ENCODE peak calls at places on chromosomes 12 and 14, in seven cellular contexts. One of them, this sample, is unnamed.

GRCh38 chr14:63220526-63220925 is 16.3 kb downstream of the RHOJ start:
- DNase-seq in HL-60: no peak
- DNase-seq in transverse colon: no peak
- DNase-seq in HCT116: no peak
- DNase-seq in A549: no peak
- DNase-seq in ovary: no peak
- DNase-seq in left lung: no peak
- DNase-seq in this sample: no peak

GRCh38 chr12:24297516-24297915 is 348.0 kb upstream of the SOX5 start:
- DNase-seq in A549: no peak
- DNase-seq in ovary: no peak
- DNase-seq in transverse colon: no peak
- DNase-seq in HL-60: no peak
- DNase-seq in HCT116: no peak
- DNase-seq in left lung: no peak
- DNase-seq in this sample: no peak

GRCh38 chr12:106113042-106113441 is 25.7 kb downstream of the NUAK1 start:
- DNase-seq in ovary: no peak
- DNase-seq in transverse colon: no peak
- DNase-seq in HCT116: peak; percentile 19
- DNase-seq in left lung: no peak
- DNase-seq in HL-60: no peak
- DNase-seq in A549: no peak
- DNase-seq in this sample: no peak

GRCh38 chr12:32051511-32052299 is 54.9 kb upstream of the BICD1 start:
- DNase-seq in HL-60: peak; percentile 2
- DNase-seq in left lung: no peak
- DNase-seq in A549: peak; percentile 62
- DNase-seq in HCT116: peak; percentile 48
- DNase-seq in ovary: no peak
- DNase-seq in transverse colon: no peak
- DNase-seq in this sample: peak; percentile 83

GRCh38 chr14:64755661-64756265 is 51.5 kb downstream of the PLEKHG3 start:
- DNase-seq in transverse colon: peak; percentile 81
- DNase-seq in left lung: no peak
- DNase-seq in HL-60: peak; percentile 55
- DNase-seq in HCT116: no peak
- DNase-seq in A549: no peak
- DNase-seq in ovary: no peak
- DNase-seq in this sample: peak; percentile 86

GRCh38 chr12:132284618-132285310 is 44.6 kb downstream of the GALNT9 start:
- DNase-seq in A549: peak; percentile 51
- DNase-seq in HCT116: no peak
- DNase-seq in HL-60: no peak
- DNase-seq in ovary: no peak
- DNase-seq in transverse colon: no peak
- DNase-seq in left lung: peak; percentile 77
- DNase-seq in this sample: peak; percentile 92

GRCh38 chr12:110577717-110578521 is 5.2 kb downstream of the PPTC7 start:
- DNase-seq in ovary: no peak
- DNase-seq in left lung: no peak
- DNase-seq in transverse colon: peak; percentile 42
- DNase-seq in A549: peak; percentile 55
- DNase-seq in HL-60: peak; percentile 69
- DNase-seq in HCT116: peak; percentile 97
- DNase-seq in this sample: peak; percentile 85

GRCh38 chr12:3421191-3421590 is 69.8 kb upstream of the PRMT8 start:
- DNase-seq in HCT116: no peak
- DNase-seq in transverse colon: no peak
- DNase-seq in left lung: no peak
- DNase-seq in ovary: no peak
- DNase-seq in A549: no peak
- DNase-seq in HL-60: no peak
- DNase-seq in this sample: no peak

GRCh38 chr12:26791328-26791791 is 41.6 kb downstream of the ITPR2 start:
- DNase-seq in HL-60: peak; percentile 30
- DNase-seq in transverse colon: no peak
- DNase-seq in left lung: no peak
- DNase-seq in A549: no peak
- DNase-seq in ovary: no peak
- DNase-seq in HCT116: no peak
- DNase-seq in this sample: no peak

GRCh38 chr14:101082436-101083384 is 179.2 kb upstream of the RTL1 start:
- DNase-seq in HCT116: no peak
- DNase-seq in HL-60: no peak
- DNase-seq in A549: no peak
- DNase-seq in ovary: no peak
- DNase-seq in left lung: peak; percentile 41
- DNase-seq in transverse colon: no peak
- DNase-seq in this sample: no peak

GRCh38 chr12:107801150-107801549 is 26.6 kb downstream of the ASCL4 start:
- DNase-seq in transverse colon: no peak
- DNase-seq in left lung: no peak
- DNase-seq in A549: no peak
- DNase-seq in HL-60: no peak
- DNase-seq in HCT116: no peak
- DNase-seq in ovary: no peak
- DNase-seq in this sample: no peak

GRCh38 chr14:53331247-53331646 is 178.1 kb upstream of the DDHD1 start:
- DNase-seq in left lung: no peak
- DNase-seq in A549: no peak
- DNase-seq in HL-60: no peak
- DNase-seq in ovary: no peak
- DNase-seq in transverse colon: no peak
- DNase-seq in HCT116: no peak
- DNase-seq in this sample: peak; percentile 36

GRCh38 chr14:100440207-100440631 is 117.1 kb downstream of the SLC25A47 start:
- DNase-seq in transverse colon: peak; percentile 82
- DNase-seq in HL-60: peak; percentile 58
- DNase-seq in HCT116: no peak
- DNase-seq in ovary: peak; percentile 78
- DNase-seq in left lung: peak; percentile 88
- DNase-seq in A549: peak; percentile 89
- DNase-seq in this sample: peak; percentile 95

GRCh38 chr14:77039285-77040058 is 11.0 kb upstream of the IRF2BPL start:
- DNase-seq in HL-60: no peak
- DNase-seq in HCT116: no peak
- DNase-seq in left lung: no peak
- DNase-seq in A549: no peak
- DNase-seq in transverse colon: peak; percentile 39
- DNase-seq in ovary: no peak
- DNase-seq in this sample: no peak

GRCh38 chr14:101132051-101132541 is 228.6 kb upstream of the RTL1 start:
- DNase-seq in HL-60: no peak
- DNase-seq in left lung: peak; percentile 60
- DNase-seq in A549: no peak
- DNase-seq in ovary: peak; percentile 29
- DNase-seq in HCT116: no peak
- DNase-seq in transverse colon: no peak
- DNase-seq in this sample: no peak

GRCh38 chr12:79482921-79483320 is 207.8 kb downstream of the PAWR start:
- DNase-seq in ovary: no peak
- DNase-seq in A549: no peak
- DNase-seq in HL-60: no peak
- DNase-seq in left lung: no peak
- DNase-seq in transverse colon: no peak
- DNase-seq in HCT116: no peak
- DNase-seq in this sample: no peak

GRCh38 chr12:79482323-79482722 is 208.4 kb downstream of the PAWR start:
- DNase-seq in ovary: no peak
- DNase-seq in HL-60: no peak
- DNase-seq in transverse colon: no peak
- DNase-seq in A549: no peak
- DNase-seq in HCT116: no peak
- DNase-seq in left lung: no peak
- DNase-seq in this sample: no peak

GRCh38 chr12:79487386-79488110 is 203.2 kb downstream of the PAWR start:
- DNase-seq in A549: no peak
- DNase-seq in HL-60: no peak
- DNase-seq in left lung: no peak
- DNase-seq in ovary: no peak
- DNase-seq in transverse colon: no peak
- DNase-seq in HCT116: no peak
- DNase-seq in this sample: no peak
- H3K27ac ChIP-seq in A549: no peak overlapping the region
- H3K27ac ChIP-seq in HL-60: no peak overlapping the region
- H3K27ac ChIP-seq in left lung: no peak overlapping the region
- H3K27ac ChIP-seq in ovary: no peak overlapping the region
- H3K27ac ChIP-seq in transverse colon: no peak overlapping the region
- H3K27ac ChIP-seq in HCT116: no peak overlapping the region
- H3K27ac ChIP-seq in this sample: no peak overlapping the region

DNA sequence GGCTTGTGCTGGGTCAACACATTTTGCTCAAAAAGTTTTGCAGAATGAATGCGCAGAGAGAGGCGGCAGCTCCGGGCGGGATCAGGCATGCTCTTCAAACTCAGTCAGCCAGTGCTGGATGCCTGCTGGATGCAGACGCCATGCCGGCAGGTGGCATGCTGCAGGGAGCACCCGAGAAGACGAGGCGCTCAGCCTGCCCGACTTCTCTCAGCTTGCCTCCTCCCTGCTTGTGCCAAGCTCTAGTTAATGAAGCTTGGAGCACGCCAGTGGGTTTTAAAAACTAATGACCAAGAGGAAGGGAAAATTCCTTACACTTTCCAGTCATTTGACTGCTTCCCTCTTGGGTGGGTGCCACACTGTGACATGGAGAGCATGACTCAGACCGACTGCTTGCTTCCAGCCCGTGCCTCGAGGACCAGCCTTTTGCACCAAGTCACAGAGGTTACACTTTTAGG is 39.8 kb downstream of the SLC24A4 start:
- DNase-seq in left lung: no peak
- DNase-seq in ovary: no peak
- DNase-seq in HCT116: no peak
- DNase-seq in A549: peak; percentile 32
- DNase-seq in transverse colon: peak; percentile 18
- DNase-seq in HL-60: no peak
- DNase-seq in this sample: no peak
- TF ChIP-seq CTCF in left lung: no peak
- TF ChIP-seq CTCF in ovary: no peak
- TF ChIP-seq CTCF in HCT116: no peak
- TF ChIP-seq CTCF in A549: peak; percentile 5
- TF ChIP-seq CTCF in transverse colon: no peak
- TF ChIP-seq CTCF in HL-60: no peak
- TF ChIP-seq CTCF in this sample: no peak

GRCh38 chr12:120902846-120903381 is 1.2 kb downstream of the SPPL3 start:
- DNase-seq in transverse colon: no peak
- DNase-seq in HCT116: no peak
- DNase-seq in HL-60: no peak
- DNase-seq in ovary: no peak
- DNase-seq in left lung: no peak
- DNase-seq in A549: no peak
- DNase-seq in this sample: no peak
- H3K27ac ChIP-seq in transverse colon: peak overlapping the region; percentile 98
- H3K27ac ChIP-seq in HCT116: peak overlapping the region; percentile 85
- H3K27ac ChIP-seq in HL-60: peak overlapping the region; percentile 33
- H3K27ac ChIP-seq in ovary: peak overlapping the region; percentile 79
- H3K27ac ChIP-seq in left lung: peak overlapping the region; percentile 92
- H3K27ac ChIP-seq in A549: peak overlapping the region; percentile 91
- H3K27ac ChIP-seq in this sample: peak overlapping the region; percentile 95

DNA sequence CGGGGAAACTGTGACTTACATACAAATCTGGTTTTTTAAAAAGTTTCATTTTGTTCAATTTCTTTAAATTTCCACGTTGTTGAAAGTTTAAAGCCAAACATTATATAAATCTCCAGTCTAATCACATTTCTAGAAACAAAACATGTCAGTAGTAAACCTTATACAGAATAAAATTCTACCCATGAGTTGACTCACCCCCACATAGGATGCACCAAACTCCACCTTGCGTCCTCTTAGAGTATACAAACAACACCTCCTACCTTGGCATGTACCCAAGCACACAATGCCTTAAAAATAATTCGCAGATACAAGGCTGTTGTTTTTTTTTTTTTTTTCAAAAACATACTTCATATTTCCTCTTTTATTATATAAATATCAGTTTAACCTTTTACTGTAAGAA is 3.4 kb downstream of the FBXL14 start:
- DNase-seq in ovary: no peak
- DNase-seq in HL-60: no peak
- DNase-seq in A549: peak; percentile 67
- DNase-seq in transverse colon: peak; percentile 37
- DNase-seq in HCT116: no peak
- DNase-seq in left lung: no peak
- DNase-seq in this sample: peak; percentile 72
- TF ChIP-seq CTCF in ovary: no peak
- TF ChIP-seq CTCF in HL-60: no peak
- TF ChIP-seq CTCF in A549: no peak
- TF ChIP-seq CTCF in transverse colon: no peak
- TF ChIP-seq CTCF in HCT116: no peak
- TF ChIP-seq CTCF in left lung: no peak
- TF ChIP-seq CTCF in this sample: no peak

GRCh38 chr14:59870277-59871165 is at the start of gene RTN1:
- DNase-seq in ovary: no peak
- DNase-seq in HL-60: peak; percentile 67
- DNase-seq in left lung: peak; percentile 93
- DNase-seq in transverse colon: peak; percentile 25
- DNase-seq in A549: no peak
- DNase-seq in HCT116: no peak
- DNase-seq in this sample: peak; percentile 36
- H3K27ac ChIP-seq in ovary: no peak within 1 kb of the TSS
- H3K27ac ChIP-seq in HL-60: no peak within 1 kb of the TSS
- H3K27ac ChIP-seq in left lung: peak within 1 kb of the TSS; percentile 42
- H3K27ac ChIP-seq in transverse colon: peak within 1 kb of the TSS; percentile 9
- H3K27ac ChIP-seq in A549: peak within 1 kb of the TSS; percentile 66
- H3K27ac ChIP-seq in HCT116: no peak within 1 kb of the TSS
- H3K27ac ChIP-seq in this sample: no peak within 1 kb of the TSS